ENCODE peak calls at places on chromosome 15, in ten cellular contexts. One of them, this sample, is unnamed. For H3K4me1, the result is how much of the 10 kb centered on the place peaks cover.

GRCh38 chr15:77563768-77564167 is 68.9 kb downstream of the LINGO1 start:
- DNase-seq in neural progenitor cell: no peak
- DNase-seq in PC-3: no peak
- DNase-seq in IMR-90: no peak
- DNase-seq in CD8-positive, alpha-beta T cell: no peak
- DNase-seq in lower lobe of right lung: no peak
- DNase-seq in SJSA1: no peak
- DNase-seq in cardiac muscle cell: no peak
- DNase-seq in mammary epithelial cell: no peak
- DNase-seq in stomach: no peak
- DNase-seq in this sample: no peak

GRCh38 chr15:91853968-91854943 is 748 bp downstream of the SLCO3A1 start:
- DNase-seq in neural progenitor cell: peak
- DNase-seq in PC-3: no peak
- DNase-seq in IMR-90: no peak
- DNase-seq in CD8-positive, alpha-beta T cell: no peak
- DNase-seq in lower lobe of right lung: peak
- DNase-seq in SJSA1: peak
- DNase-seq in cardiac muscle cell: peak
- DNase-seq in mammary epithelial cell: peak
- DNase-seq in stomach: peak
- DNase-seq in this sample: peak

GRCh38 chr15:101183226-101183925 is 68.5 kb downstream of the CHSY1 start:
- DNase-seq in neural progenitor cell: no peak
- DNase-seq in PC-3: no peak
- DNase-seq in IMR-90: peak
- DNase-seq in CD8-positive, alpha-beta T cell: no peak
- DNase-seq in lower lobe of right lung: no peak
- DNase-seq in SJSA1: no peak
- DNase-seq in cardiac muscle cell: peak
- DNase-seq in mammary epithelial cell: no peak
- DNase-seq in stomach: no peak
- DNase-seq in this sample: no peak

GRCh38 chr15:49079340-49080039 is 33.2 kb upstream of the SECISBP2L start:
- DNase-seq in neural progenitor cell: no peak
- DNase-seq in PC-3: no peak
- DNase-seq in IMR-90: no peak
- DNase-seq in CD8-positive, alpha-beta T cell: no peak
- DNase-seq in lower lobe of right lung: no peak
- DNase-seq in SJSA1: no peak
- DNase-seq in cardiac muscle cell: no peak
- DNase-seq in mammary epithelial cell: no peak
- DNase-seq in stomach: no peak
- DNase-seq in this sample: no peak

GRCh38 chr15:32818758-32819405 is 101.1 kb downstream of the GREM1 start:
- DNase-seq in neural progenitor cell: peak
- DNase-seq in PC-3: no peak
- DNase-seq in IMR-90: peak
- DNase-seq in CD8-positive, alpha-beta T cell: no peak
- DNase-seq in lower lobe of right lung: no peak
- DNase-seq in SJSA1: no peak
- DNase-seq in cardiac muscle cell: peak
- DNase-seq in mammary epithelial cell: no peak
- DNase-seq in stomach: no peak
- DNase-seq in this sample: no peak

GRCh38 chr15:31338318-31338878 is 11.8 kb downstream of the KLF13 start:
- DNase-seq in neural progenitor cell: no peak
- DNase-seq in PC-3: no peak
- DNase-seq in IMR-90: no peak
- DNase-seq in CD8-positive, alpha-beta T cell: no peak
- DNase-seq in lower lobe of right lung: peak
- DNase-seq in SJSA1: no peak
- DNase-seq in cardiac muscle cell: peak
- DNase-seq in mammary epithelial cell: no peak
- DNase-seq in stomach: peak
- DNase-seq in this sample: peak

GRCh38 chr15:90934949-90935751 is at the start of gene UNC45A:
- DNase-seq in neural progenitor cell: peak
- DNase-seq in PC-3: peak
- DNase-seq in IMR-90: peak
- DNase-seq in CD8-positive, alpha-beta T cell: peak
- DNase-seq in lower lobe of right lung: peak
- DNase-seq in SJSA1: peak
- DNase-seq in cardiac muscle cell: peak
- DNase-seq in mammary epithelial cell: peak
- DNase-seq in stomach: peak
- DNase-seq in this sample: peak

GRCh38 chr15:98288091-98288590 is 327.6 kb downstream of the ARRDC4 start:
- DNase-seq in neural progenitor cell: no peak
- DNase-seq in PC-3: no peak
- DNase-seq in IMR-90: no peak
- DNase-seq in CD8-positive, alpha-beta T cell: no peak
- DNase-seq in lower lobe of right lung: no peak
- DNase-seq in SJSA1: no peak
- DNase-seq in cardiac muscle cell: no peak
- DNase-seq in mammary epithelial cell: no peak
- DNase-seq in stomach: no peak
- DNase-seq in this sample: no peak

GRCh38 chr15:94400521-94401290 is 169.3 kb downstream of the MCTP2 start:
- DNase-seq in neural progenitor cell: no peak
- DNase-seq in PC-3: no peak
- DNase-seq in IMR-90: no peak
- DNase-seq in CD8-positive, alpha-beta T cell: no peak
- DNase-seq in lower lobe of right lung: no peak
- DNase-seq in SJSA1: no peak
- DNase-seq in cardiac muscle cell: no peak
- DNase-seq in mammary epithelial cell: no peak
- DNase-seq in stomach: no peak
- DNase-seq in this sample: no peak
- H3K27ac ChIP-seq in neural progenitor cell: no peak
- H3K27ac ChIP-seq in PC-3: no peak
- H3K27ac ChIP-seq in IMR-90: no peak
- H3K27ac ChIP-seq in CD8-positive, alpha-beta T cell: no peak
- H3K27ac ChIP-seq in lower lobe of right lung: peak
- H3K27ac ChIP-seq in SJSA1: no peak
- H3K27ac ChIP-seq in cardiac muscle cell: no peak
- H3K27ac ChIP-seq in mammary epithelial cell: no peak
- H3K27ac ChIP-seq in stomach: no peak
- H3K27ac ChIP-seq in this sample: no peak

GRCh38 chr15:67077641-67078215 is 12.3 kb downstream of the SMAD3 start:
- DNase-seq in neural progenitor cell: no peak
- DNase-seq in PC-3: no peak
- DNase-seq in IMR-90: no peak
- DNase-seq in CD8-positive, alpha-beta T cell: no peak
- DNase-seq in lower lobe of right lung: no peak
- DNase-seq in SJSA1: no peak
- DNase-seq in cardiac muscle cell: no peak
- DNase-seq in mammary epithelial cell: no peak
- DNase-seq in stomach: no peak
- DNase-seq in this sample: no peak

GRCh38 chr15:67079361-67079760 is 14.0 kb downstream of the SMAD3 start:
- DNase-seq in neural progenitor cell: no peak
- DNase-seq in PC-3: no peak
- DNase-seq in IMR-90: peak
- DNase-seq in CD8-positive, alpha-beta T cell: no peak
- DNase-seq in lower lobe of right lung: no peak
- DNase-seq in SJSA1: no peak
- DNase-seq in cardiac muscle cell: no peak
- DNase-seq in mammary epithelial cell: no peak
- DNase-seq in stomach: no peak
- DNase-seq in this sample: no peak

GRCh38 chr15:67072951-67073350 is 7.5 kb downstream of the SMAD3 start:
- DNase-seq in neural progenitor cell: no peak
- DNase-seq in PC-3: no peak
- DNase-seq in IMR-90: peak
- DNase-seq in CD8-positive, alpha-beta T cell: no peak
- DNase-seq in lower lobe of right lung: no peak
- DNase-seq in SJSA1: peak
- DNase-seq in cardiac muscle cell: peak
- DNase-seq in mammary epithelial cell: no peak
- DNase-seq in stomach: no peak
- DNase-seq in this sample: no peak

GRCh38 chr15:67074886-67075229 is 9.5 kb downstream of the SMAD3 start:
- DNase-seq in neural progenitor cell: no peak
- DNase-seq in PC-3: no peak
- DNase-seq in IMR-90: peak
- DNase-seq in CD8-positive, alpha-beta T cell: no peak
- DNase-seq in lower lobe of right lung: no peak
- DNase-seq in SJSA1: peak
- DNase-seq in cardiac muscle cell: no peak
- DNase-seq in mammary epithelial cell: no peak
- DNase-seq in stomach: no peak
- DNase-seq in this sample: no peak

DNA sequence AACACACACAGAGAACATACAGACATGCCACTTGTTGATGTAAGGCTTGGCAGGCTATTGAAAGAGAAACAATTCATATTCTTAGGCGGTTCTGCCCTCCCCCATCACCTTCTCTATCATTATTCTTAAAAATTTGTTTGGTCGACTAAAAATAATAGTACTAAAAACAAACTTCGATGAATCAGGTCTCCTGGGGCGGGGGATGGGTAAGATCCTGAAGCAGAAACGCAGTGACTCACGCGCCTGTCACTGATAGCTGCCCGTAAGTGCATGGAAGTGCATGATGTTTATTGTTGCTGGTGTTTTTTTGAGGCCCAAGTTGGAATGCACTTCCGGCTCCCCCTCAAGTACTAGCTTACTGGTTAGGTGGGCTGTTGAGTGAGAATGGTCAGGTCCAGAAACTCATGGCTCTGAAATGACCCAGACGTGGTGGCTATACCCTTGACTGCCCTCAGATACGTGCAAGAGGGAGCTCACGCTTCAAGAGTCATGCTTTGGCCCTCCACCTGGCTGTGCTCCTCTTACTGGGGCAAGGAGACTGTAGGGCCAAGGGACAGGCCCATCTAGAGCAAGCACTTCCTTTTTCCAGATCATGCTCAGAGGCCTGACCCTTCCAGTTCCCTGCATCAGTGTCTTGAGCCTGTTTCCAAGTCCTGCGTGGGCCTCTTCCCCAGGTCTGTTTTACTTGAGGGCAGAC is 10.9 kb downstream of the SMAD3 start:
- DNase-seq in neural progenitor cell: no peak
- DNase-seq in PC-3: peak
- DNase-seq in IMR-90: peak
- DNase-seq in CD8-positive, alpha-beta T cell: no peak
- DNase-seq in lower lobe of right lung: no peak
- DNase-seq in SJSA1: peak
- DNase-seq in cardiac muscle cell: peak
- DNase-seq in mammary epithelial cell: peak
- DNase-seq in stomach: peak
- DNase-seq in this sample: no peak
- H3K4me1 ChIP-seq in neural progenitor cell: under half
- H3K4me1 ChIP-seq in PC-3: half or more
- H3K4me1 ChIP-seq in IMR-90: under half
- H3K4me1 ChIP-seq in CD8-positive, alpha-beta T cell: under half
- H3K4me1 ChIP-seq in lower lobe of right lung: half or more
- H3K4me1 ChIP-seq in SJSA1: half or more
- H3K4me1 ChIP-seq in cardiac muscle cell: under half
- H3K4me1 ChIP-seq in mammary epithelial cell: under half
- H3K4me1 ChIP-seq in stomach: half or more
- H3K4me1 ChIP-seq in this sample: under half

GRCh38 chr15:76349301-76350070 is 12.9 kb downstream of the ISL2 start:
- DNase-seq in neural progenitor cell: no peak
- DNase-seq in PC-3: peak
- DNase-seq in IMR-90: peak
- DNase-seq in CD8-positive, alpha-beta T cell: no peak
- DNase-seq in lower lobe of right lung: no peak
- DNase-seq in SJSA1: peak
- DNase-seq in cardiac muscle cell: no peak
- DNase-seq in mammary epithelial cell: no peak
- DNase-seq in stomach: no peak
- DNase-seq in this sample: no peak

GRCh38 chr15:76346666-76347506 is 10.3 kb downstream of the ISL2 start:
- DNase-seq in neural progenitor cell: peak
- DNase-seq in PC-3: peak
- DNase-seq in IMR-90: peak
- DNase-seq in CD8-positive, alpha-beta T cell: no peak
- DNase-seq in lower lobe of right lung: no peak
- DNase-seq in SJSA1: no peak
- DNase-seq in cardiac muscle cell: peak
- DNase-seq in mammary epithelial cell: no peak
- DNase-seq in stomach: no peak
- DNase-seq in this sample: no peak

GRCh38 chr15:76345269-76345879 is 8.8 kb downstream of the ISL2 start:
- DNase-seq in neural progenitor cell: no peak
- DNase-seq in PC-3: no peak
- DNase-seq in IMR-90: no peak
- DNase-seq in CD8-positive, alpha-beta T cell: no peak
- DNase-seq in lower lobe of right lung: no peak
- DNase-seq in SJSA1: no peak
- DNase-seq in cardiac muscle cell: no peak
- DNase-seq in mammary epithelial cell: no peak
- DNase-seq in stomach: no peak
- DNase-seq in this sample: no peak

GRCh38 chr15:76345880-76346665 is 9.5 kb downstream of the ISL2 start:
- DNase-seq in neural progenitor cell: peak
- DNase-seq in PC-3: peak
- DNase-seq in IMR-90: no peak
- DNase-seq in CD8-positive, alpha-beta T cell: no peak
- DNase-seq in lower lobe of right lung: peak
- DNase-seq in SJSA1: no peak
- DNase-seq in cardiac muscle cell: no peak
- DNase-seq in mammary epithelial cell: no peak
- DNase-seq in stomach: no peak
- DNase-seq in this sample: no peak

DNA sequence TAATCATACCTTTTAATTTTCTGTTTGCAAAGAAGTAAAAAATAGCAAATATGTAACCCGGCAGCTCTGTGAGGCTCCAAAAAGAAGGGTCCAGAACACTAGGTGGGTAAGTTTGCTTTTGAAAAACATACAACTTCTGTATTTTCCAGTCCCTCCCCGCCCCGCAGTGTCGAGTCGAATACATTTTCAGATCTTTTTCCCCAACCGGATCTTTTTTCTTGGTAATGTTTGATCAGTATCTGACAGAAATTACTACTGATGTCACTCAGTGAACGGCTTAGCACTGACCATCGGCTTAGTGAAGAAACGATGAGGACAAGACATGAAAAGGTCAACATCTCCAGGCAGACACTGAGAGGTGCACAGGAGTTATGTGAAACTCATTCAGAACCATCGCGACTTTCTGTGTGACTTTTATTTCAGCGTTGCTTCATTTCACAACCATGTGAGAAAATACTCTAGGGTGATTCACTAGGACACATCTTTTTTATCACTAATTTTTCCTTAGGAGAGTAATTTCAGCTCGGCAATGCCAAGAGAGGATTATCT is 11.0 kb downstream of the ISL2 start:
- DNase-seq in neural progenitor cell: peak
- DNase-seq in PC-3: no peak
- DNase-seq in IMR-90: no peak
- DNase-seq in CD8-positive, alpha-beta T cell: no peak
- DNase-seq in lower lobe of right lung: no peak
- DNase-seq in SJSA1: no peak
- DNase-seq in cardiac muscle cell: no peak
- DNase-seq in mammary epithelial cell: no peak
- DNase-seq in stomach: no peak
- DNase-seq in this sample: no peak
- H3K4me3 ChIP-seq in neural progenitor cell: peak
- H3K4me3 ChIP-seq in PC-3: no peak
- H3K4me3 ChIP-seq in IMR-90: peak
- H3K4me3 ChIP-seq in CD8-positive, alpha-beta T cell: no peak
- H3K4me3 ChIP-seq in lower lobe of right lung: peak
- H3K4me3 ChIP-seq in SJSA1: no peak
- H3K4me3 ChIP-seq in cardiac muscle cell: peak
- H3K4me3 ChIP-seq in mammary epithelial cell: no peak
- H3K4me3 ChIP-seq in stomach: peak
- H3K4me3 ChIP-seq in this sample: no peak

GRCh38 chr15:70504988-70505387 is 258.4 kb downstream of the UACA start:
- DNase-seq in neural progenitor cell: no peak
- DNase-seq in PC-3: no peak
- DNase-seq in IMR-90: no peak
- DNase-seq in CD8-positive, alpha-beta T cell: no peak
- DNase-seq in lower lobe of right lung: no peak
- DNase-seq in SJSA1: no peak
- DNase-seq in cardiac muscle cell: no peak
- DNase-seq in mammary epithelial cell: no peak
- DNase-seq in stomach: no peak
- DNase-seq in this sample: no peak

GRCh38 chr15:70502576-70502975 is 260.8 kb downstream of the UACA start:
- DNase-seq in neural progenitor cell: no peak
- DNase-seq in PC-3: no peak
- DNase-seq in IMR-90: no peak
- DNase-seq in CD8-positive, alpha-beta T cell: no peak
- DNase-seq in lower lobe of right lung: no peak
- DNase-seq in SJSA1: no peak
- DNase-seq in cardiac muscle cell: no peak
- DNase-seq in mammary epithelial cell: no peak
- DNase-seq in stomach: no peak
- DNase-seq in this sample: no peak

GRCh38 chr15:70503073-70503745 is 260.1 kb downstream of the UACA start:
- DNase-seq in neural progenitor cell: no peak
- DNase-seq in PC-3: no peak
- DNase-seq in IMR-90: no peak
- DNase-seq in CD8-positive, alpha-beta T cell: no peak
- DNase-seq in lower lobe of right lung: no peak
- DNase-seq in SJSA1: no peak
- DNase-seq in cardiac muscle cell: no peak
- DNase-seq in mammary epithelial cell: no peak
- DNase-seq in stomach: no peak
- DNase-seq in this sample: no peak

GRCh38 chr15:70504305-70504951 is 258.9 kb downstream of the UACA start:
- DNase-seq in neural progenitor cell: no peak
- DNase-seq in PC-3: peak
- DNase-seq in IMR-90: peak
- DNase-seq in CD8-positive, alpha-beta T cell: no peak
- DNase-seq in lower lobe of right lung: peak
- DNase-seq in SJSA1: peak
- DNase-seq in cardiac muscle cell: peak
- DNase-seq in mammary epithelial cell: peak
- DNase-seq in stomach: peak
- DNase-seq in this sample: peak

GRCh38 chr15:70503798-70504304 is 259.5 kb downstream of the UACA start:
- DNase-seq in neural progenitor cell: no peak
- DNase-seq in PC-3: no peak
- DNase-seq in IMR-90: no peak
- DNase-seq in CD8-positive, alpha-beta T cell: no peak
- DNase-seq in lower lobe of right lung: no peak
- DNase-seq in SJSA1: no peak
- DNase-seq in cardiac muscle cell: no peak
- DNase-seq in mammary epithelial cell: no peak
- DNase-seq in stomach: no peak
- DNase-seq in this sample: no peak
- H3K27ac ChIP-seq in neural progenitor cell: no peak
- H3K27ac ChIP-seq in PC-3: peak
- H3K27ac ChIP-seq in IMR-90: no peak
- H3K27ac ChIP-seq in CD8-positive, alpha-beta T cell: no peak
- H3K27ac ChIP-seq in lower lobe of right lung: no peak
- H3K27ac ChIP-seq in SJSA1: no peak
- H3K27ac ChIP-seq in cardiac muscle cell: no peak
- H3K27ac ChIP-seq in mammary epithelial cell: no peak
- H3K27ac ChIP-seq in stomach: no peak
- H3K27ac ChIP-seq in this sample: no peak

This sample was measured in right cardiac atrium.